ENCODE peak calls at places on chromosomes 13 and 19, in ten cellular contexts. Z, Q, X, F, E, I, B, W, T and V are unnamed samples.

GRCh38 chr19:40780582-40780981 is 2.5 kb downstream of the RAB4B start:
- DNase-seq in E (no peak), X (no peak), F (no peak), Q (no peak), T (no peak), Z (no peak), I (no peak), B (no peak), W (no peak), V (no peak)

GRCh38 chr19:18440421-18440877 is 2.5 kb upstream of the ISYNA1 start:
- DNase-seq in E (no peak), W (peak), Z (no peak), B (no peak), X (no peak), I (no peak), Q (peak), T (no peak), F (no peak), V (peak)

GRCh38 chr13:75637101-75637774 is 1.1 kb downstream of the LMO7 start:
- DNase-seq in Z (no peak), E (no peak), I (no peak), T (no peak), W (peak), B (no peak), F (no peak), Q (peak), X (no peak), V (peak)

GRCh38 chr13:51614350-51614786 is 30.1 kb downstream of the WDFY2 start:
- DNase-seq in X (peak), Q (peak), I (no peak), W (peak), Z (peak), B (peak), T (peak), E (peak), F (no peak), V (no peak)

GRCh38 chr19:15871570-15871969 is 26.3 kb downstream of the CYP4F2 start:
- DNase-seq in F (no peak), W (peak), I (no peak), Q (peak), T (peak), E (peak), X (no peak), Z (no peak), B (no peak), V (no peak)

GRCh38 chr19:29690842-29691241 is 24.2 kb downstream of the C19orf12 start:
- DNase-seq in B (no peak), F (peak), I (peak), Z (peak), E (no peak), W (peak), X (peak), Q (peak), T (peak), V (peak)

GRCh38 chr19:44757057-44757734 is 8.7 kb downstream of the BCL3 start:
- DNase-seq in Z (peak), E (no peak), B (no peak), Q (peak), X (peak), F (peak), T (no peak), I (peak), W (no peak), V (peak)

GRCh38 chr13:30021611-30022010 is 171.2 kb upstream of the UBL3 start:
- DNase-seq in B (no peak), T (no peak), I (no peak), Z (no peak), Q (peak), E (no peak), F (no peak), X (peak), W (no peak), V (no peak)

GRCh38 chr19:46533085-46534081 is 37.7 kb upstream of the PNMA8B start:
- DNase-seq in Z (no peak), E (no peak), I (no peak), X (no peak), T (no peak), W (peak), F (peak), B (no peak), Q (peak), V (peak)

GRCh38 chr13:44402902-44403719 is 29.5 kb downstream of the SERP2 start:
- DNase-seq in B (peak), F (no peak), Q (no peak), W (no peak), T (peak), I (no peak), X (no peak), E (no peak), Z (no peak), V (peak)

GRCh38 chr13:20721454-20722357 is 18.2 kb downstream of the IL17D start:
- DNase-seq in W (peak), F (peak), E (no peak), I (peak), Q (peak), X (peak), T (peak), Z (peak), B (no peak), V (peak)

GRCh38 chr19:29620931-29621351 is 14.9 kb downstream of the POP4 start:
- DNase-seq in F (no peak), X (no peak), T (no peak), B (no peak), I (no peak), E (no peak), Z (peak), W (no peak), Q (no peak), V (peak)

GRCh38 chr13:114057131-114058050 is 75.0 kb downstream of the RASA3 start:
- DNase-seq in T (no peak), X (no peak), Z (no peak), F (no peak), Q (no peak), I (no peak), E (no peak), B (no peak), W (no peak), V (no peak)

GRCh38 chr19:48424694-48425219 is 21.0 kb upstream of the GRWD1 start:
- DNase-seq in I (peak), Z (no peak), F (no peak), W (peak), Q (peak), B (no peak), X (peak), E (no peak), T (no peak), V (peak)

GRCh38 chr19:13588953-13589833 is 82.9 kb upstream of the CACNA1A start:
- DNase-seq in E (peak), Z (peak), X (peak), I (peak), B (peak), F (peak), W (peak), T (peak), Q (peak), V (peak)

GRCh38 chr13:26528527-26528926 is 29.0 kb upstream of the WASF3 start:
- DNase-seq in T (no peak), Z (no peak), W (no peak), B (no peak), E (no peak), Q (no peak), I (no peak), F (no peak), X (no peak), V (no peak)

GRCh38 chr13:29428310-29428991 is 167.0 kb downstream of the SLC7A1 start:
- DNase-seq in I (no peak), B (no peak), Q (no peak), X (no peak), E (no peak), F (peak), Z (peak), T (no peak), W (peak), V (peak)

GRCh38 chr19:850221-850978 is 1.7 kb upstream of the ELANE start:
- DNase-seq in W (peak), Z (peak), X (peak), T (peak), F (peak), B (peak), I (peak), Q (peak), E (no peak), V (peak)

GRCh38 chr13:66576381-66576780 is 653.8 kb downstream of the PCDH9 start:
- DNase-seq in Q (no peak), F (no peak), I (no peak), T (no peak), Z (no peak), W (no peak), E (no peak), X (no peak), B (no peak), V (no peak)

GRCh38 chr13:87093399-87093798 is 577.8 kb upstream of the SLITRK5 start:
- DNase-seq in Z (no peak), T (no peak), Q (no peak), B (no peak), W (no peak), I (no peak), E (no peak), F (no peak), X (no peak), V (no peak)

GRCh38 chr19:13012690-13013608 is 17.7 kb downstream of the NFIX start:
- DNase-seq in T (peak), Q (peak), Z (peak), W (peak), B (peak), E (peak), X (peak), F (peak), I (peak), V (peak)

GRCh38 chr13:80465321-80465720 is 124.4 kb upstream of the SPRY2 start:
- DNase-seq in T (no peak), Z (no peak), W (no peak), B (no peak), I (no peak), Q (no peak), F (no peak), X (no peak), E (no peak), V (no peak)

GRCh38 chr19:18333680-18334079 is 6.7 kb upstream of the PGPEP1 start:
- DNase-seq in E (no peak), F (no peak), Q (no peak), T (no peak), X (no peak), B (no peak), I (no peak), Z (no peak), W (no peak), V (no peak)

GRCh38 chr19:46913852-46914430 is 53.1 kb downstream of the ARHGAP35 start:
- DNase-seq in W (no peak), B (no peak), E (peak), Z (no peak), Q (peak), T (no peak), I (no peak), X (peak), F (no peak), V (no peak)

GRCh38 chr19:2887391-2887914 is 13.3 kb upstream of the ZNF57 start:
- DNase-seq in T (peak), Q (peak), E (no peak), Z (no peak), B (no peak), I (peak), F (peak), W (peak), X (peak), V (peak)

GRCh38 chr19:49142866-49143335 is 12.3 kb downstream of the HRC start:
- DNase-seq in Z (peak), W (peak), I (peak), B (peak), X (peak), E (peak), T (peak), F (peak), Q (peak), V (peak)

GRCh38 chr13:28373803-28374202 is 121.1 kb downstream of the FLT1 start:
- DNase-seq in Q (no peak), Z (no peak), W (no peak), B (no peak), I (no peak), F (no peak), E (no peak), T (no peak), X (no peak), V (no peak)

GRCh38 chr19:39913682-39914333 is 20.6 kb downstream of the FCGBP start:
- DNase-seq in Z (no peak), Q (no peak), B (no peak), T (peak), I (no peak), E (no peak), X (no peak), W (no peak), F (no peak), V (peak)

GRCh38 chr13:96229356-96229755 is 139.4 kb downstream of the HS6ST3 start:
- DNase-seq in I (peak), B (no peak), X (no peak), W (peak), Q (peak), F (peak), Z (no peak), T (peak), E (no peak), V (peak)

GRCh38 chr13:78382481-78382880 is 220.9 kb downstream of the POU4F1 start:
- DNase-seq in F (no peak), T (peak), X (no peak), I (peak), B (no peak), E (no peak), Q (peak), W (no peak), Z (no peak), V (no peak)

GRCh38 chr13:35630551-35631275 is 154.2 kb upstream of the MAB21L1 start:
- DNase-seq in W (peak), F (peak), Z (no peak), X (peak), E (no peak), I (peak), B (no peak), T (peak), Q (peak), V (peak)

GRCh38 chr13:38384171-38384570 is 34.5 kb downstream of the UFM1 start:
- DNase-seq in F (no peak), E (no peak), B (no peak), Q (no peak), X (peak), T (no peak), Z (no peak), I (no peak), W (no peak), V (no peak)

GRCh38 chr19:16143399-16144215 is at the start of gene HSH2D:
- DNase-seq in T (peak), B (no peak), Z (peak), Q (no peak), I (no peak), E (peak), X (no peak), F (no peak), W (peak), V (peak)

GRCh38 chr19:40279761-40280607 is 5.2 kb downstream of the AKT2 start:
- DNase-seq in I (no peak), X (no peak), F (no peak), Q (no peak), Z (no peak), E (no peak), T (no peak), W (peak), B (no peak), V (no peak)

DNA sequence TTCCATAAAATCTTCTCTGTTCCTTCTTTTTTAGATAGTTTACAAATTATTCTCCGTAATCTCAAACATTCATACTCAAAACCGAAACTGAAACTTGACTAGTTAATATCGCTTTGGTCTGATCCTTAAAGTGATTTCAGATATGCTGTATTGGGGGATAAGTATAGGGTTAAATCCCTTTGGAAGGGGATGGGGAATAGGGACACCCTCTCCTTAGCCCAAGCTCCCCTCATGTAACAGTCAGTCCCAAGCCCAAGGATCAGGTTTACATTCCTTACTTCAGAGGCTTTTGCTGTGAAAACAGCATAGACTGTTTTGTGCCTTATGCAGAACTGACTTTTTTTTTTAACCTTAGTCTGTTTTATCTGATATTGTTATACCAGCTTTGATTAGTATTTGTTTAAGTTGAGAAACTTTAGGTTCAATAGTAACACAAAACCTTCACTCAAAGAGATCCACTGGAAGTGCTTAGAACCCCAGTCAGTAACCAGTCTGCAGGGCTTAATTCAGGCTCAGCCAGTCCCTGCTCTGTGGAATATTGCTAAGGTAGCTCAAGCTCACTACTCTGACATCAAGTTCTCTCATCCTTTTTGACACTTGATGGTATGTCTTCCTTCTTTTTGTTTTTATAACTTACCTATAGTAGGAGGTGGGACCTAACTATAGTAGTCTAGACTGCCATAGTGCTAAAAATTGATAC is 10.5 kb downstream of the CDADC1 start:
- DNase-seq in Z (no peak), X (no peak), T (no peak), B (no peak), I (no peak), Q (no peak), F (no peak), W (no peak), E (no peak), V (no peak)
- H3K4me3 ChIP-seq in Z (peak), X (no peak), T (no peak), B (no peak), I (no peak), Q (no peak), F (no peak), W (no peak), E (peak), V (no peak)

DNA sequence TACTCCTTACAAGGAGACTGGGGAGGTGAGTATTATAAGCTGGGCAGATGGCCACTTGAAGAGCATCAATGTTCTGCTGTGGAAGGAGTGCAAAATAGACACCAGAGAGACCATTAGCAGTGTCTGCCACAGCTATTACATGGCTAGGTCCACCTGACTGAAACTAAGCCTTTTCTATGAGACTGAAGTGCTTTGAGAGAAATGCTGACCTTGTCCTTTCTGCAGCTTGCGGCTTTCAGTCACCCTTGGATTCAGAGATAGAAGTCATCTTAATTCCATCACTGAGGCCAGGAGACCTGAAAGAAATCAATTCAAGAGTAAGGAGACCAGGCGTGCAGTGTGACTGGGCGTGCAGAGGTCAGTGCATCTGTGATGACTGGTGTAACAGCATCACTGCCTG is 1.3 kb upstream of the ZFP28 start:
- DNase-seq in I (no peak), F (no peak), Q (no peak), E (no peak), B (no peak), Z (no peak), W (no peak), X (no peak), T (no peak), V (no peak)
- H3K4me3 ChIP-seq in I (no peak), F (peak), Q (no peak), E (no peak), B (no peak), Z (peak), W (no peak), X (no peak), T (no peak), V (no peak)

DNA sequence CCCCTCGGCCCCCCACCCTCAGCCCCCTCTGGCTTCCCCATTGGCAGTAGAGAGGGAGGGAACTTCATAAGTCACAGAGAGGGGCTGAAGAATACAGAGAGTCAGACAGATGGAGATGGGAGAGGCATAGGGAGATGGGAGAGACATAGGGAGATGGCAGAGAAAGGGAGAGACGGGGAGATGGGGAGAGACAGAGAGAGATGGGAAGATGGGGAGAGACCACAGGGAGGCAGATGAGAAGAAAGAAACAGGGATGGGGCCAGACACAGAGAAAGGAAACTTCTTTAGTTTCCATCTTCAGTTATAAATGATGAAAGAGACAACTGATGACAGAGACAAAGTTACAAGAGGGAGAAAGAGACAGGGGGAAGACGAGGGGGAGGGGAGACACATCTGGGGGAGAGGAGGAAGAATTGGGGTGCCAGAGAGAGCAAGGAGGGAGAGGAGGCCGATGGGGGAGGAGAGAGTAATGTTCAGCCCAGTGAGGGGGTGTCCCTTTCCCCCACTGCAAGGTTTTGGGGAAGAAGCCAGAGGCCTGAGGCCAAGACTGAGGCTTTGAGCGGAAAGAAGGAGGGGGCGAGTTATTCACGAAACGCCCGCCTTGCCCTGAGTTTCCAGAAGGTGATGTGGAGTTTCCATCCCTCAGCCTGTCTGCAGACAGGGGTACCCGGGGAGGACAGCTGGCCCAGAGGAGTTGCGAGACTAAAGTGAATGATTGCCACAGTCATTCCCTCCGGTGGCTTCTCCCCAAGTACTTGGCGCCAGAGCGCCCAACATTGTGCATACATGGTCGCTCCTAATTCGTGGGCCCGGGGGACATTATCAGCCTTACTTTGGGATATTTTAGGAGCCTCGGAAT is 692 bp upstream of the PPAN start:
- DNase-seq in Q (no peak), I (no peak), F (no peak), Z (no peak), E (no peak), X (no peak), T (no peak), W (no peak), B (no peak), V (peak)
- H3K4me3 ChIP-seq in Q (peak), I (peak), F (peak), Z (peak), E (peak), X (peak), T (no peak), W (no peak), B (no peak), V (peak)

DNA sequence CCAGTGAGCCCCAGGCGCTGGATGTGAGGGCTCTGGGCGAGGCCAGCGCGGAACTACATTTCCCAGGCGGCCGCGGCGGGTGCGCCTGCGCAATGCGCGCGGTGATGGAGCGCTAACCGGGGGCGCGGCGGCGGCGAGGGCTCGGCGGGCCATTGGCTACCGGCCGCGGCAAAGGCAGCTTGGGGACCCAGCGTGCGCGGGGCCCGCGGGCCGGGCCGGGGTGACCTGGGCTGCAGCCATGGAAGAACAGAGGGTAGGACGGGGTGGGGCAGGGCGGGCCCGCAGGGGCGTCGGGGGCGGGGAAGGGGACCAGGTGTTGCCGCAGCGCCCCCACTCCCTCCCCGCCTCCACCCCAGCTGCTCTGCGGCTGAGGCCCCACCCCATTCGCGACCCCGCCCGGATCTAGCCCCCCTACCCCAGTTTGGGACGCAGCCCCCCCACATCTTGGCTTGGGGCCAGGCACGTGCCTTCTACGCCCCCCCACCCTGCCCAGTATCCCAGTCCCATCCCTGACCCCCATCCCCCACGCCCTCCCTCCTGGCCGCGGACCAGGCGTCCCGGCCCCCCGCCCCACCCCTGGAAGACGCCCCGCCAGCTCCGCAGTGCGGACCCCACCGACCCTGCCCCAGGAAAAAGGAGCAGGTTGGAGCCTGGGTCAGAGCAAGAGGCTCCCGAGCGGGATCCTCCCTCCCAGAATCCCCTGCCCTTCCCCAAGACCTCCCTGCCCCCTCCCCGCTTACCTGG is at the start of gene FSD1:
- DNase-seq in Z (no peak), B (no peak), W (peak), I (peak), X (peak), Q (peak), F (peak), E (peak), T (no peak), V (peak)
- H3K4me3 ChIP-seq in Z (no peak), B (no peak), W (no peak), I (peak), X (peak), Q (peak), F (peak), E (peak), T (no peak), V (peak)